ENCODE peak calls at places on chromosomes 5 and 9, in four cellular contexts. One of them, this sample, is unnamed. For H3K4me1, the result is how much of the 10 kb centered on the place peaks cover.

GRCh38 chr5:72465601-72466563 is 41.3 kb downstream of the ZNF366 start:
- DNase-seq in K562: no peak
- DNase-seq in H1: no peak
- DNase-seq in HepG2: no peak
- DNase-seq in this sample: peak

GRCh38 chr9:17229945-17230560 is 95.2 kb downstream of the CNTLN start:
- DNase-seq in K562: no peak
- DNase-seq in H1: no peak
- DNase-seq in HepG2: peak
- DNase-seq in this sample: no peak

GRCh38 chr5:85263125-85263524 is 878.4 kb upstream of the EDIL3 start:
- DNase-seq in K562: no peak
- DNase-seq in H1: no peak
- DNase-seq in HepG2: no peak
- DNase-seq in this sample: no peak

GRCh38 chr5:90529939-90530677 is 724 bp upstream of the LYSMD3 start:
- DNase-seq in K562: peak
- DNase-seq in H1: no peak
- DNase-seq in HepG2: peak
- DNase-seq in this sample: peak

GRCh38 chr9:68546596-68547390 is 6.1 kb upstream of the TMEM252 start:
- DNase-seq in K562: no peak
- DNase-seq in H1: no peak
- DNase-seq in HepG2: peak
- DNase-seq in this sample: peak

GRCh38 chr9:841371-842209 is at the start of gene DMRT1:
- DNase-seq in K562: no peak
- DNase-seq in H1: peak
- DNase-seq in HepG2: no peak
- DNase-seq in this sample: no peak

GRCh38 chr5:106094128-106094726 is 1576.5 kb downstream of the EFNA5 start:
- DNase-seq in K562: no peak
- DNase-seq in H1: no peak
- DNase-seq in HepG2: no peak
- DNase-seq in this sample: peak

GRCh38 chr5:131396015-131396414 is 132.2 kb downstream of the CDC42SE2 start:
- DNase-seq in K562: no peak
- DNase-seq in H1: no peak
- DNase-seq in HepG2: no peak
- DNase-seq in this sample: no peak

GRCh38 chr5:172411423-172412111 is 42.8 kb downstream of the SH3PXD2B start:
- DNase-seq in K562: no peak
- DNase-seq in H1: no peak
- DNase-seq in HepG2: no peak
- DNase-seq in this sample: no peak

GRCh38 chr9:112787942-112788341 is 37.4 kb downstream of the SNX30 start:
- DNase-seq in K562: no peak
- DNase-seq in H1: no peak
- DNase-seq in HepG2: no peak
- DNase-seq in this sample: no peak

GRCh38 chr5:91143840-91144239 is 239.3 kb downstream of the ARRDC3 start:
- DNase-seq in K562: no peak
- DNase-seq in H1: no peak
- DNase-seq in HepG2: no peak
- DNase-seq in this sample: no peak

GRCh38 chr5:179135006-179135405 is 74.8 kb downstream of the ZNF354C start:
- DNase-seq in K562: no peak
- DNase-seq in H1: no peak
- DNase-seq in HepG2: no peak
- DNase-seq in this sample: no peak

GRCh38 chr5:68554566-68555279 is 339.2 kb downstream of the PIK3R1 start:
- DNase-seq in K562: peak
- DNase-seq in H1: no peak
- DNase-seq in HepG2: no peak
- DNase-seq in this sample: no peak

GRCh38 chr5:157912621-157913325 is 53.8 kb upstream of the CLINT1 start:
- DNase-seq in K562: no peak
- DNase-seq in H1: no peak
- DNase-seq in HepG2: no peak
- DNase-seq in this sample: peak

GRCh38 chr5:55924744-55925143 is 70.0 kb downstream of the IL6ST start:
- DNase-seq in K562: no peak
- DNase-seq in H1: peak
- DNase-seq in HepG2: no peak
- DNase-seq in this sample: no peak

GRCh38 chr9:114853071-114853865 is 47.4 kb upstream of the TNFSF15 start:
- DNase-seq in K562: no peak
- DNase-seq in H1: no peak
- DNase-seq in HepG2: no peak
- DNase-seq in this sample: no peak

GRCh38 chr5:102823441-102823874 is 68.4 kb downstream of the PAM start:
- DNase-seq in K562: no peak
- DNase-seq in H1: no peak
- DNase-seq in HepG2: no peak
- DNase-seq in this sample: no peak

GRCh38 chr5:119470851-119471451 is 18.7 kb downstream of the HSD17B4 start:
- DNase-seq in K562: peak
- DNase-seq in H1: no peak
- DNase-seq in HepG2: peak
- DNase-seq in this sample: no peak

GRCh38 chr9:87088192-87088591 is 140.9 kb upstream of the GAS1 start:
- DNase-seq in K562: no peak
- DNase-seq in H1: no peak
- DNase-seq in HepG2: no peak
- DNase-seq in this sample: no peak

GRCh38 chr5:16935271-16936149 is 578 bp downstream of the MYO10 start:
- DNase-seq in K562: no peak
- DNase-seq in H1: peak
- DNase-seq in HepG2: no peak
- DNase-seq in this sample: no peak

GRCh38 chr5:81590498-81591384 is 160.2 kb downstream of the SSBP2 start:
- DNase-seq in K562: no peak
- DNase-seq in H1: no peak
- DNase-seq in HepG2: no peak
- DNase-seq in this sample: no peak

GRCh38 chr9:87343816-87344438 is 153.7 kb upstream of the DAPK1 start:
- DNase-seq in K562: no peak
- DNase-seq in H1: no peak
- DNase-seq in HepG2: no peak
- DNase-seq in this sample: no peak

GRCh38 chr5:5291357-5291756 is 131.1 kb upstream of the ICE1 start:
- DNase-seq in K562: no peak
- DNase-seq in H1: no peak
- DNase-seq in HepG2: no peak
- DNase-seq in this sample: no peak

GRCh38 chr9:114224247-114224610 is 68.9 kb downstream of the COL27A1 start:
- DNase-seq in K562: no peak
- DNase-seq in H1: no peak
- DNase-seq in HepG2: peak
- DNase-seq in this sample: no peak

GRCh38 chr9:129258124-129258822 is 80.2 kb upstream of the IER5L start:
- DNase-seq in K562: peak
- DNase-seq in H1: peak
- DNase-seq in HepG2: peak
- DNase-seq in this sample: no peak

GRCh38 chr9:19994296-19994695 is 205.5 kb upstream of the SLC24A2 start:
- DNase-seq in K562: no peak
- DNase-seq in H1: no peak
- DNase-seq in HepG2: no peak
- DNase-seq in this sample: no peak

GRCh38 chr5:173001229-173001841 is 17.8 kb downstream of the ATP6V0E1 start:
- DNase-seq in K562: no peak
- DNase-seq in H1: no peak
- DNase-seq in HepG2: no peak
- DNase-seq in this sample: peak

GRCh38 chr5:138463335-138464017 is 1.8 kb upstream of the EGR1 start:
- DNase-seq in K562: peak
- DNase-seq in H1: no peak
- DNase-seq in HepG2: no peak
- DNase-seq in this sample: no peak

GRCh38 chr5:1636981-1637638 is 113.3 kb upstream of the LPCAT1 start:
- DNase-seq in K562: no peak
- DNase-seq in H1: no peak
- DNase-seq in HepG2: no peak
- DNase-seq in this sample: no peak

GRCh38 chr5:76290321-76290757 is 112.7 kb upstream of the IQGAP2 start:
- DNase-seq in K562: no peak
- DNase-seq in H1: no peak
- DNase-seq in HepG2: no peak
- DNase-seq in this sample: no peak

GRCh38 chr5:171484460-171484899 is 65.0 kb downstream of the FGF18 start:
- DNase-seq in K562: peak
- DNase-seq in H1: peak
- DNase-seq in HepG2: no peak
- DNase-seq in this sample: no peak

GRCh38 chr5:82499845-82500244 is 221.7 kb upstream of the RPS23 start:
- DNase-seq in K562: no peak
- DNase-seq in H1: no peak
- DNase-seq in HepG2: no peak
- DNase-seq in this sample: no peak

GRCh38 chr5:147490989-147491388 is 18.9 kb downstream of the DPYSL3 start:
- DNase-seq in K562: no peak
- DNase-seq in H1: no peak
- DNase-seq in HepG2: no peak
- DNase-seq in this sample: no peak

GRCh38 chr5:83125560-83125959 is 48.2 kb downstream of the XRCC4 start:
- DNase-seq in K562: no peak
- DNase-seq in H1: no peak
- DNase-seq in HepG2: peak
- DNase-seq in this sample: no peak

GRCh38 chr5:106399381-106399780 is 1271.4 kb downstream of the EFNA5 start:
- DNase-seq in K562: no peak
- DNase-seq in H1: no peak
- DNase-seq in HepG2: no peak
- DNase-seq in this sample: no peak

GRCh38 chr5:108606185-108606584 is 141.5 kb upstream of the FER start:
- DNase-seq in K562: no peak
- DNase-seq in H1: no peak
- DNase-seq in HepG2: no peak
- DNase-seq in this sample: no peak
- TF ChIP-seq BRCA1 in K562: no peak
- TF ChIP-seq BRCA1 in H1: no peak
- TF ChIP-seq BRCA1 in HepG2: no peak
- TF ChIP-seq BRCA1 in this sample: no peak

GRCh38 chr9:33225319-33226152 is 14.4 kb upstream of the SPINK4 start:
- DNase-seq in K562: peak
- DNase-seq in H1: peak
- DNase-seq in HepG2: peak
- DNase-seq in this sample: peak
- TF ChIP-seq POLR2AphosphoS5 in K562: no peak
- TF ChIP-seq POLR2AphosphoS5 in H1: no peak
- TF ChIP-seq POLR2AphosphoS5 in HepG2: no peak
- TF ChIP-seq POLR2AphosphoS5 in this sample: no peak

DNA sequence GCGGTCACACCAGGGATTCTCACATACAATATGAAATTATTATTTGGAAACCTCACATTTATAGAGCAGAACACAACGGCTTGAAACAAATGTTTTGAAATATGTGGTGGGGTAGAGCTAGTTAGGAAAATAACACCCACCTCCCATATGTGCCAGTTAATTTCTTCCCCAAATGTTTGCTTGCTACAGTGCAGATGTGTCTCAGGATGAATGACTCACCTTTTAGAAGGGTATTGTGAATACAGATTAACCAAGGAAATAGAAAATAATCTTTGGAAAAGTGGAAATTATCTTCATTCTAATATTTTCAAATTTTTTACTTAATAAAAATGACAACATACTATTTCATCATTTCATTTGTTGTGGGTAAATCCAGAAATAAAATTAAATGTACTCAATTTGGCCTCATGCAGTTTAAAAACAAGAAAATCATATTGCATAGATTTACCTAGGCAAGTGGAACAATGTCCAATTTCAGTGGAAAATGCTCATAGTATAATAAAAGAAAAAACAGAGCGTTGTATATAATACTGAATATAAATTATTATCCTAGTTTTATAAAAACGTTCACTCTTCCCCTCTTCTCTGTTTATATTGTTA is 39.3 kb upstream of the RICTOR start:
- DNase-seq in K562: no peak
- DNase-seq in H1: no peak
- DNase-seq in HepG2: no peak
- DNase-seq in this sample: no peak
- H3K4me1 ChIP-seq in K562: under half
- H3K4me1 ChIP-seq in H1: under half
- H3K4me1 ChIP-seq in HepG2: under half
- H3K4me1 ChIP-seq in this sample: under half

GRCh38 chr5:169701910-169702451 is 64.9 kb downstream of the DOCK2 start:
- DNase-seq in K562: no peak
- DNase-seq in H1: no peak
- DNase-seq in HepG2: no peak
- DNase-seq in this sample: no peak
- TF ChIP-seq BRCA1 in K562: no peak
- TF ChIP-seq BRCA1 in H1: no peak
- TF ChIP-seq BRCA1 in HepG2: no peak
- TF ChIP-seq BRCA1 in this sample: no peak

GRCh38 chr5:113896789-113897188 is 383.3 kb downstream of the YTHDC2 start:
- DNase-seq in K562: no peak
- DNase-seq in H1: no peak
- DNase-seq in HepG2: no peak
- DNase-seq in this sample: no peak
- TF ChIP-seq POLR2AphosphoS5 in K562: no peak
- TF ChIP-seq POLR2AphosphoS5 in H1: no peak
- TF ChIP-seq POLR2AphosphoS5 in HepG2: no peak
- TF ChIP-seq POLR2AphosphoS5 in this sample: no peak

GRCh38 chr5:77885501-77885900 is 109.4 kb upstream of the TBCA start:
- DNase-seq in K562: no peak
- DNase-seq in H1: no peak
- DNase-seq in HepG2: no peak
- DNase-seq in this sample: no peak

GRCh38 chr5:77877516-77878070 is 101.5 kb upstream of the TBCA start:
- DNase-seq in K562: no peak
- DNase-seq in H1: no peak
- DNase-seq in HepG2: no peak
- DNase-seq in this sample: no peak

GRCh38 chr5:77881528-77881927 is 105.4 kb upstream of the TBCA start:
- DNase-seq in K562: peak
- DNase-seq in H1: no peak
- DNase-seq in HepG2: no peak
- DNase-seq in this sample: no peak

GRCh38 chr5:77876862-77877502 is 100.8 kb upstream of the TBCA start:
- DNase-seq in K562: no peak
- DNase-seq in H1: no peak
- DNase-seq in HepG2: no peak
- DNase-seq in this sample: no peak

GRCh38 chr5:77882670-77883257 is 106.6 kb upstream of the TBCA start:
- DNase-seq in K562: no peak
- DNase-seq in H1: no peak
- DNase-seq in HepG2: no peak
- DNase-seq in this sample: no peak
- H3K4me1 ChIP-seq in K562: under half
- H3K4me1 ChIP-seq in H1: under half
- H3K4me1 ChIP-seq in HepG2: under half
- H3K4me1 ChIP-seq in this sample: under half